ENCODE peak calls at places on chromosomes 4 and X, in seven cellular contexts. R, Z, D, L, J, Q and G are unnamed samples.

GRCh38 chrX:13938053-13938765 is 91.5 kb downstream of the GEMIN8 start:
- DNase-seq in R (no peak), Z (no peak), L (peak), D (peak), Q (peak), J (peak), G (peak)

GRCh38 chr4:76457885-76458284 is 22.9 kb downstream of the SHROOM3 start:
- DNase-seq in L (no peak), Q (peak), J (no peak), Z (peak), D (no peak), R (no peak), G (no peak)

GRCh38 chrX:48531359-48531954 is 8.1 kb upstream of the TBC1D25 start:
- DNase-seq in Z (peak), J (no peak), R (no peak), Q (no peak), L (no peak), D (no peak), G (no peak)

GRCh38 chr4:27005512-27006246 is 145.0 kb downstream of the STIM2 start:
- DNase-seq in Q (no peak), Z (peak), R (no peak), D (no peak), J (no peak), L (no peak), G (no peak)

GRCh38 chr4:82223715-82224114 is 150.1 kb downstream of the HNRNPD start:
- DNase-seq in D (peak), L (peak), J (peak), Q (no peak), Z (no peak), R (peak), G (no peak)

GRCh38 chr4:73729534-73730165 is 10.7 kb upstream of the CXCL8 start:
- DNase-seq in R (peak), J (peak), L (peak), Z (peak), Q (peak), D (peak), G (peak)

GRCh38 chr4:106766519-106766918 is 269.6 kb downstream of the DKK2 start:
- DNase-seq in R (no peak), D (no peak), L (no peak), Z (peak), Q (no peak), J (no peak), G (peak)

GRCh38 chr4:138899999-138900398 is 115.6 kb upstream of the NOCT start:
- DNase-seq in D (no peak), L (no peak), Z (no peak), J (no peak), Q (no peak), R (no peak), G (no peak)

GRCh38 chr4:106063009-106063408 is 167.7 kb downstream of the NPNT start:
- DNase-seq in Q (no peak), R (no peak), L (no peak), J (no peak), D (no peak), Z (no peak), G (no peak)

GRCh38 chrX:24694825-24695224 is 1.1 kb downstream of the POLA1 start:
- DNase-seq in D (no peak), R (no peak), L (no peak), J (no peak), Z (no peak), Q (no peak), G (no peak)

GRCh38 chrX:23699636-23700194 is 32.4 kb downstream of the PRDX4 start:
- DNase-seq in J (no peak), Z (no peak), Q (peak), D (no peak), L (peak), R (no peak), G (no peak)

GRCh38 chr4:145580906-145581305 is 38.3 kb upstream of the MMAA start:
- DNase-seq in J (no peak), Q (no peak), Z (no peak), R (no peak), D (no peak), L (no peak), G (no peak)

GRCh38 chr4:45946699-45947098 is 177.2 kb downstream of the GABRG1 start:
- DNase-seq in Q (no peak), L (no peak), D (no peak), R (no peak), J (no peak), Z (no peak), G (no peak)

GRCh38 chr4:33649015-33649414 is 2595.3 kb downstream of the ARAP2 start:
- DNase-seq in R (no peak), L (no peak), Z (no peak), D (no peak), J (no peak), Q (peak), G (no peak)

GRCh38 chr4:41154814-41155177 is 59.5 kb downstream of the APBB2 start:
- DNase-seq in J (no peak), Z (no peak), Q (no peak), R (no peak), L (no peak), D (no peak), G (no peak)

GRCh38 chrX:155435744-155436112 is 22.7 kb downstream of the F8A3 start:
- DNase-seq in J (no peak), R (no peak), Q (no peak), Z (no peak), D (no peak), L (no peak), G (no peak)

GRCh38 chrX:5236096-5236495 is 992.6 kb downstream of the NLGN4X start:
- DNase-seq in Z (no peak), J (no peak), R (no peak), D (no peak), L (no peak), Q (peak), G (no peak)

GRCh38 chr4:124854968-124855367 is 142.4 kb upstream of the ANKRD50 start:
- DNase-seq in L (no peak), R (no peak), Q (no peak), Z (peak), J (no peak), D (no peak), G (no peak)

GRCh38 chr4:133565379-133565778 is 416.3 kb downstream of the PCDH10 start:
- DNase-seq in L (no peak), R (no peak), Z (peak), Q (no peak), D (no peak), J (no peak), G (peak)

GRCh38 chr4:80125252-80126177 is 52.5 kb upstream of the ANTXR2 start:
- DNase-seq in L (no peak), Q (no peak), Z (no peak), J (no peak), D (peak), R (peak), G (no peak)

GRCh38 chr4:77593101-77593500 is 12.5 kb upstream of the CXCL13 start:
- DNase-seq in J (no peak), D (no peak), R (no peak), Q (no peak), Z (no peak), L (no peak), G (no peak)

GRCh38 chr4:45100936-45101818 is 374.8 kb upstream of the GNPDA2 start:
- DNase-seq in J (no peak), D (no peak), R (no peak), Z (no peak), Q (no peak), L (no peak), G (peak)

GRCh38 chr4:146072381-146072780 is 103.1 kb upstream of the LSM6 start:
- DNase-seq in R (no peak), Q (no peak), J (no peak), D (no peak), Z (no peak), L (no peak), G (no peak)

GRCh38 chr4:27318740-27319139 is 458.1 kb downstream of the STIM2 start:
- DNase-seq in J (no peak), D (peak), L (peak), R (no peak), Z (no peak), Q (peak), G (peak)

GRCh38 chrX:16251782-16252181 is 84.5 kb downstream of the MAGEB17 start:
- DNase-seq in J (no peak), R (no peak), Q (no peak), Z (no peak), D (no peak), L (no peak), G (no peak)

GRCh38 chrX:38206036-38206435 is 14.6 kb downstream of the SRPX start:
- DNase-seq in Z (peak), L (no peak), Q (no peak), D (no peak), J (peak), R (no peak), G (no peak)

GRCh38 chr4:173272987-173273386 is 61.2 kb downstream of the HMGB2 start:
- DNase-seq in R (no peak), J (no peak), L (no peak), D (no peak), Z (no peak), Q (no peak), G (no peak)

GRCh38 chrX:49988128-49988527 is 65.7 kb downstream of the CLCN5 start:
- DNase-seq in L (no peak), R (no peak), Z (no peak), J (no peak), D (no peak), Q (no peak), G (no peak)

GRCh38 chr4:122865421-122865820 is 38.8 kb downstream of the FGF2 start:
- DNase-seq in R (no peak), J (no peak), L (no peak), Q (no peak), Z (no peak), D (no peak), G (no peak)

GRCh38 chr4:74451214-74451661 is 6.3 kb downstream of the AREG start:
- DNase-seq in J (no peak), L (no peak), D (no peak), R (no peak), Z (peak), Q (no peak), G (peak)

GRCh38 chrX:128676651-128677050 is 624.4 kb upstream of the ACTRT1 start:
- DNase-seq in D (no peak), Q (no peak), Z (no peak), L (no peak), R (no peak), J (no peak), G (peak)

GRCh38 chr4:95068818-95069478 is 311.2 kb downstream of the BMPR1B start:
- DNase-seq in J (no peak), L (no peak), R (no peak), D (no peak), Z (no peak), Q (no peak), G (no peak)

GRCh38 chr4:176561368-176561767 is 231.4 kb downstream of the VEGFC start:
- DNase-seq in Q (no peak), Z (no peak), J (no peak), R (no peak), L (no peak), D (no peak), G (no peak)

GRCh38 chrX:64758047-64758446 is 218.2 kb downstream of the ZC4H2 start:
- DNase-seq in R (no peak), Z (no peak), Q (no peak), J (no peak), D (no peak), L (no peak), G (no peak)

GRCh38 chr4:79232555-79232954 is 93.3 kb downstream of the NAA11 start:
- DNase-seq in Q (no peak), D (no peak), Z (peak), J (no peak), L (no peak), R (no peak), G (peak)

GRCh38 chr4:141643557-141643956 is 7.2 kb downstream of the IL15 start:
- DNase-seq in L (no peak), R (no peak), Z (peak), Q (no peak), D (no peak), J (no peak), G (peak)

GRCh38 chr4:78776729-78777555 is 792 bp downstream of the BMP2K start:
- DNase-seq in Z (peak), L (peak), J (peak), D (peak), R (peak), Q (peak), G (peak)

DNA sequence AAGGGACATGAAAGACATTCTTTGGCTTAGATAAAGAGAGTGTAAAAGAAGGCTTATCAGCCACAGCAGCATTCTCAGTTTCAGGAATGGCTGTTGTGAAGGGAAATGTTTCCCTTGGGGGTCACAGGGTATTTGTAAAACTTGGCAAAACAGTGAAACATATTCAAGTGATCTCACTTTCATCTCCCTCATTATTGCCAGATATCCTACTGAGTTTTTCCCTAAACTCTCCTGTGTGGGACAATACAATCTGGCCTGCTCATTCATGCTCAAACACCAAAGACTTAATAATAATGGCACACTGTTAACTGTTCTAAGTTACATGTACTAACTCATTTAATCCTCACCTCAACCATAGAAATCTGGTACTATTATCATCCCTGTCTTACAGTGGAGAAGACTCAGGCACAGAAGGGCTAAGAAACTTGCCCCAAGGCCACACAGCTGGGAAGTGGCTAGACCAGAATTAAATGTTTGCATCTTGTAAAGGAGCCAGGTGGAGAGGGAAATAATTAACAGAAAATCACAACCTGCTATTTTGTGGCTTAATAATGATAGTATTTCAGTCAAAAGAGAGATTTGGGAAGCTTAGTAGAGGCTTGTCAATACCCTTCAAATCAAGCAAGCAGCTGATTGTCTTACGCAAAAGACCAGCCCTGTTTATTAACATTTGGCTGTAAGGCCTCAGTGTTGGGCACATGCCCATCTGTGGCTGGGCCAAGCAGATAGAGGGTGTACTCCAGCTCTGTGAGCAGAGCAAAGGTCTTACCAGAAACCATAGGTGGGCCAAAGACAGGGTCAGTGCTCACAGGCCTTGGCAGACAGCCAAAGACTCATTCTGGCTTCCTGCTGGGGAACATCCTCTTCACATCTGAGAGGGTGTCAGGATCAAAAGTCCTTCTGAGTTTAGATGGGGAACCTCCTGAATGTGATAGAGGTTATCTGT is 17.3 kb downstream of the SMPX start:
- DNase-seq in J (peak), L (peak), Q (peak), Z (peak), D (peak), R (no peak), G (peak)
- H3K27ac ChIP-seq in J (peak), L (no peak), Q (no peak), Z (peak), D (no peak), R (no peak), G (peak)

GRCh38 chr4:168152837-168153500 is 60.6 kb downstream of the ANXA10 start:
- DNase-seq in Q (no peak), Z (no peak), R (no peak), J (no peak), L (no peak), D (no peak), G (peak)

GRCh38 chr4:168150651-168151050 is 58.3 kb downstream of the ANXA10 start:
- DNase-seq in J (no peak), Z (peak), R (no peak), D (no peak), L (no peak), Q (peak), G (no peak)

GRCh38 chr4:168154546-168155277 is 62.4 kb downstream of the ANXA10 start:
- DNase-seq in Q (no peak), L (no peak), Z (no peak), R (no peak), J (no peak), D (no peak), G (no peak)

GRCh38 chr4:168151313-168151712 is 59.0 kb downstream of the ANXA10 start:
- DNase-seq in D (no peak), Z (no peak), R (no peak), L (no peak), Q (no peak), J (no peak), G (no peak)

GRCh38 chr4:168153596-168154440 is 61.5 kb downstream of the ANXA10 start:
- DNase-seq in L (peak), Q (peak), Z (peak), D (peak), J (peak), R (peak), G (peak)
- H3K4me3 ChIP-seq in L (no peak), Q (no peak), Z (no peak), D (no peak), J (peak), R (no peak), G (peak)

GRCh38 chr4:154622598-154622997 is 10.1 kb upstream of the FGG start:
- DNase-seq in Z (peak), D (no peak), Q (peak), L (peak), R (peak), J (no peak), G (no peak)
- H3K27ac ChIP-seq in Z (no peak), D (no peak), Q (no peak), L (no peak), R (no peak), J (no peak), G (no peak)

DNA sequence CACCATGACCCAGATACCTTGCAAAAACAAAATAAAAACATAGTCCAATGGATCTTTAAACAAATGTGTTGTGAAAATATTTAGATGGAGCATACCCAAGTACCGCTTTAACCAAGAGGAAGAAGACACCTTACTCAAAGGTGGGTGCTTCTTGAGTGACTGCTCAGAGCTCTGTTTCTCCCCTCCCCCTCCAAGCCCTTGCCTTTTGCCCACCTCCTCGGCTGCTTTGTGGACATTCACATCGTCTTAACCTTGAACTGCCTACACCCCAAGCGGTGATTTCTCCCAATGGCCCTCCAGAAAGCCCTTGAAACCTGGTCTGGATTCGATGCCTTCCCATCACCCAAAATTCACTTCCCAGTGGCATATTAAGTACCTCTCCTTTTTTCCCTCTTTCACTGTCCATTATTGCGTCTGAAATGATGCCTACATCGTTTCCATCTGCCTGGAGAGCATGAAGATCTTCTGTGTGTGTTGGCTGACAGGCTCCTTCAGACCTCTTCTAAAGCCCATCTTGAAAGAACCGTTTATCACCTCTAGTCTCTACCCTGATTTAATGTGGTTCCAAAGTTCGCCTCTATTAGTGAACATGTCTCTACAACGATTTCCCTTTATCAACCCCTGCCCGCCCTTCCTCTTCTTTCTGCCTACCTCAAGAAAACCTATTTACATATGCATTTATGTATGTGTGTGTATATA is 965 bp downstream of the GPRIN3 start:
- DNase-seq in Q (no peak), J (no peak), D (no peak), Z (no peak), L (peak), R (peak), G (no peak)
- H3K4me3 ChIP-seq in Q (no peak), J (peak), D (peak), Z (no peak), L (peak), R (peak), G (no peak)

GRCh38 chr4:89863533-89863932 is 26.6 kb upstream of the SNCA start:
- DNase-seq in R (no peak), J (no peak), D (no peak), Z (no peak), Q (no peak), L (no peak), G (no peak)

GRCh38 chr4:89860971-89861370 is 24.0 kb upstream of the SNCA start:
- DNase-seq in L (no peak), D (no peak), J (no peak), Q (peak), R (no peak), Z (no peak), G (no peak)
- H3K27ac ChIP-seq in L (no peak), D (no peak), J (no peak), Q (no peak), R (no peak), Z (no peak), G (no peak)

GRCh38 chr4:167233523-167234387 is 539 bp downstream of the SPOCK3 start:
- DNase-seq in D (no peak), L (no peak), R (no peak), J (no peak), Z (peak), Q (peak), G (peak)
- H3K4me3 ChIP-seq in D (peak), L (no peak), R (no peak), J (peak), Z (peak), Q (peak), G (peak)

GRCh38 chr4:169202878-169203277 is 67.9 kb downstream of the SH3RF1 start:
- DNase-seq in L (no peak), Z (no peak), D (no peak), J (no peak), Q (no peak), R (no peak), G (no peak)
- H3K27ac ChIP-seq in L (no peak), Z (no peak), D (no peak), J (no peak), Q (no peak), R (no peak), G (no peak)

GRCh38 chr4:183101956-183102480 is 3.0 kb downstream of the WWC2 start:
- DNase-seq in Q (no peak), J (no peak), Z (no peak), R (no peak), L (no peak), D (no peak), G (no peak)
- H3K4me3 ChIP-seq in Q (no peak), J (peak), Z (no peak), R (no peak), L (no peak), D (no peak), G (no peak)